ENCODE peak calls at places on chromosomes 6 and 20, in eight cellular contexts. M is transverse colon; C is cardiac muscle cell; N is hepatocyte; S is ovary; V is mesendoderm; R is CD8-positive, alpha-beta T cell; P is aorta. T is an unnamed sample.

GRCh38 chr20:20214757-20215275 is 153.1 kb upstream of the INSM1 start:
- DNase-seq in M (no peak), C (no peak), N (no peak), S (no peak), V (no peak), R (no peak), P (no peak), T (peak; percentile 29)

GRCh38 chr20:8656335-8656734 is 412.6 kb upstream of the PLCB4 start:
- DNase-seq in M (no peak), C (peak; percentile 39), N (no peak), S (no peak), V (peak; percentile 22), R (no peak), P (no peak), T (no peak)

GRCh38 chr6:25041676-25042598 is 106.2 kb upstream of the RIPOR2 start:
- DNase-seq in M (peak; percentile 30), C (no peak), N (no peak), S (no peak), V (no peak), R (peak; percentile 68), P (no peak), T (no peak)

GRCh38 chr20:59728722-59729430 is 124.5 kb downstream of the PHACTR3 start:
- DNase-seq in M (no peak), C (no peak), N (no peak), S (no peak), V (no peak), R (no peak), P (peak; percentile 17), T (no peak)

GRCh38 chr6:150734235-150734634 is 131.3 kb upstream of the MTHFD1L start:
- DNase-seq in M (no peak), C (no peak), N (no peak), S (no peak), V (no peak), R (no peak), P (no peak), T (no peak)

GRCh38 chr6:129748212-129748900 is 38.4 kb upstream of the ARHGAP18 start:
- DNase-seq in M (peak; percentile 50), C (peak; percentile 65), N (peak; percentile 37), S (no peak), V (peak; percentile 73), R (peak; percentile 47), P (no peak), T (no peak)

GRCh38 chr6:140032177-140032576 is 657.7 kb upstream of the CITED2 start:
- DNase-seq in M (no peak), C (no peak), N (no peak), S (no peak), V (no peak), R (no peak), P (no peak), T (no peak)

GRCh38 chr20:5316188-5317158 is at the start of gene PROKR2:
- DNase-seq in M (no peak), C (peak; percentile 7), N (peak; percentile 28), S (no peak), V (peak; percentile 78), R (no peak), P (no peak), T (no peak)

GRCh38 chr6:44043036-44043478 is 84.2 kb downstream of the MRPL14 start:
- DNase-seq in M (no peak), C (no peak), N (peak; percentile 56), S (no peak), V (peak; percentile 66), R (no peak), P (no peak), T (no peak)

GRCh38 chr6:158910484-158911075 is 89.4 kb downstream of the RSPH3 start:
- DNase-seq in M (no peak), C (no peak), N (peak; percentile 45), S (no peak), V (peak; percentile 85), R (peak; percentile 25), P (no peak), T (no peak)

GRCh38 chr6:169051371-169051770 is 202.3 kb downstream of the THBS2 start:
- DNase-seq in M (no peak), C (no peak), N (no peak), S (no peak), V (no peak), R (no peak), P (no peak), T (no peak)

GRCh38 chr6:167153523-167153959 is 4.2 kb downstream of the GPR31 start:
- DNase-seq in M (peak; percentile 27), C (peak; percentile 48), N (no peak), S (no peak), V (no peak), R (peak; percentile 28), P (peak; percentile 62), T (no peak)

GRCh38 chr6:26172496-26172958 is 85.3 kb downstream of the HFE start:
- DNase-seq in M (peak; percentile 49), C (peak; percentile 57), N (peak; percentile 39), S (no peak), V (peak; percentile 59), R (peak; percentile 40), P (no peak), T (no peak)

GRCh38 chr20:51372176-51372803 is 170.2 kb downstream of the NFATC2 start:
- DNase-seq in M (peak; percentile 60), C (peak; percentile 78), N (peak; percentile 87), S (peak; percentile 82), V (peak; percentile 85), R (peak; percentile 55), P (peak; percentile 61), T (peak; percentile 74)

GRCh38 chr20:41424025-41424424 is 57.4 kb upstream of the EMILIN3 start:
- DNase-seq in M (no peak), C (no peak), N (no peak), S (no peak), V (no peak), R (no peak), P (no peak), T (no peak)

GRCh38 chr6:17885889-17886576 is 101.4 kb downstream of the KIF13A start:
- DNase-seq in M (no peak), C (no peak), N (no peak), S (no peak), V (no peak), R (no peak), P (no peak), T (no peak)

GRCh38 chr6:17883665-17884500 is 103.6 kb downstream of the KIF13A start:
- DNase-seq in M (no peak), C (no peak), N (no peak), S (no peak), V (no peak), R (no peak), P (no peak), T (no peak)

GRCh38 chr6:17885079-17885478 is 102.4 kb downstream of the KIF13A start:
- DNase-seq in M (no peak), C (no peak), N (no peak), S (no peak), V (no peak), R (no peak), P (no peak), T (no peak)

GRCh38 chr6:17886891-17887290 is 100.5 kb downstream of the KIF13A start:
- DNase-seq in M (no peak), C (peak; percentile 38), N (no peak), S (no peak), V (no peak), R (no peak), P (no peak), T (no peak)

DNA sequence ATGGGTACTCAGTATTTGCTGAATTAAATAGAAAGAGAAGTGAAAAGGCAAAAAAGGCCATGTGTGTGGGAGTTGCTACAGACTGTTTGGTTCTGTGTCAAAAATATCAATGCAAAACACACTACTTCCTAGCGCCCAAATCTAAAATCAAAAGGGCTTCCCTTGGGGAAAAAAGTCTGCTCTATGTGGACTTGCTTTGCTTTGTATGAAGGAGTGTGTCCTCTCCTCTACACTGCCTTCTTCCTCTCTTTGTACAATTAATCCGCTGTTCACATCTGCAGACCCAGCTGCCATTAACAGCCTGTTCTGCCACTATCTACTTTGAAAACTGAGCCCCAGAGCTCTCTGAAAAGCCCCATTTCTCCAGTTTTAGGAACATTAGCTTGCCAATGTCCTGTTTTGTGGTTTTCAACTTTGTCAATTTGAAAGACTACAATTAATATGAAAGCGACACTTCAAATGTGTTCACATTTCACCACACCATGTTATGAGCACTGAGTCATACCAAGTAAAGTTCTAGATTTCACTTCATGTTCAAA is 102.9 kb downstream of the KIF13A start:
- DNase-seq in M (no peak), C (no peak), N (no peak), S (no peak), V (no peak), R (no peak), P (no peak), T (no peak)
- H3K27ac ChIP-seq in M (no peak overlapping the region), C (peak overlapping the region; percentile 24), N (peak overlapping the region; percentile 24), S (no peak overlapping the region), V (no peak overlapping the region), R (no peak overlapping the region), P (no peak overlapping the region), T (no peak overlapping the region)

GRCh38 chr6:1107578-1107977 is 204.3 kb upstream of the FOXQ1 start:
- DNase-seq in M (no peak), C (no peak), N (no peak), S (no peak), V (no peak), R (no peak), P (no peak), T (no peak)
- H3K27me3 ChIP-seq in M (peaks cover 5% of the 10 kb centered on the region), C (no peaks in the 10 kb centered on the region), N (no peaks in the 10 kb centered on the region), S (no peaks in the 10 kb centered on the region), V (no peaks in the 10 kb centered on the region), R (no peaks in the 10 kb centered on the region), P (peaks cover 3% of the 10 kb centered on the region), T (peaks cover 28% of the 10 kb centered on the region)

DNA sequence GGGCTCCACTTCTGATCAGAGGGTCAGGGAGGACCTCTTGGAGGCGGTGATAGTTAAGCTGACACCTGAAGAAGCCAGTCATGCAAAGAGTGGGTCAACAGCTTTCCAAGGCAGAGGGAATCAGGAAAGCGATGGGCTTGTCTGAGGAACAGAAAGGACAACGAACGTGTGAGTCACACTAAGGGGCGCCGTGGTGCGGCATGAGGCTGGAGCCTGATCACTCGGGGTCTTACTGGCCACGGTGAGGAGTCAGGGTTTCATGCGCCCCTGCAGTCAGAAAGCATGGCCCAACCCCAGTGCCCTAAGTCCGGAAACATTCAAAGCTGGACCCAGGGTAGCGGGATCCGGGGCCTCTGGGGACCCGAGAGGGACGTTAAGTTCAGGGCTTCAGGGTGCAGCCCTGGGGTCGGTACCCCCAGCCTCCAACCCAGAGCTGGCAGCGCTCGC is 50.5 kb upstream of the SLC32A1 start:
- DNase-seq in M (no peak), C (peak; percentile 15), N (peak; percentile 41), S (no peak), V (peak; percentile 64), R (no peak), P (no peak), T (no peak)
- H3K27ac ChIP-seq in M (no peak overlapping the region), C (no peak overlapping the region), N (no peak overlapping the region), S (no peak overlapping the region), V (no peak overlapping the region), R (no peak overlapping the region), P (no peak overlapping the region), T (no peak overlapping the region)

DNA sequence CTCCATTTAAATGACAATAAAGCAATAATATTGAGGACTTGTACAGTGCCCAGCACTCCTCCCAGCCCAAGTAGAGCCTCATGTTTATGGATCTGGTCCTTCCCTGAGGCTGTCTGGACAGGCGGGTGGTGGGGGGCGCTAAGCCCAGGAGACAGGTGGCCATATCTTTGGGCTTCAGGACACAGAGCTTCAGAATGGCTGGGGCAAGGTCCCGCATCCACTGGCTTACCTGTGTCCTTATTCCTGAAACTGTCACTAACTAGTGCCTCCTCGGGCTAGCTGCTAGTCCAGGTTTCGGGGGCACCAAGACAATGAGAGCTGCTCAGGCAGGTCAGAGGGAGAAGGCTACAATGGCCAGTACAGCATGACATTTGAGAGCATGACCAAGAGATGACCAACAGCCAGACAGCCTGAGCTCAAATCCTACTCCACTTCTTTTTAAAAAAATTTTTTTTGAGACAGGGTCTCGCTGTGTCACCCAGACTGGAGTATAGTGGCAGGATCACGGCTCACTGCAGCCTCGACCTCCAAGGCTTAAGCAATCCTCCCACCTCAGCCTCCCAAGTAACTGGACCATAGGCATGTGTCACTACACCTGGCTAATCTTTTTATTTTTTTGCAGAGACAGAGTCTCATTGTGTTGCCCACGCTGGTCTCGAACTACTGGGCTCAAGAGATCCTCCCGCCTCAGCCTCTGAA is 43.1 kb downstream of the NOL4L start:
- DNase-seq in M (no peak), C (no peak), N (no peak), S (no peak), V (no peak), R (no peak), P (no peak), T (no peak)
- H3K27me3 ChIP-seq in M (no peaks in the 10 kb centered on the region), C (no peaks in the 10 kb centered on the region), N (no peaks in the 10 kb centered on the region), S (no peaks in the 10 kb centered on the region), V (no peaks in the 10 kb centered on the region), R (no peaks in the 10 kb centered on the region), P (no peaks in the 10 kb centered on the region), T (no peaks in the 10 kb centered on the region)